ENCODE peak calls at places on chromosomes 5 and 9, in ten cellular contexts. One of them, this sample, is unnamed.

GRCh38 chr9:121738969-121739368 is 87.5 kb downstream of the DAB2IP start:
- DNase-seq in brain microvascular endothelial cell: no peak
- DNase-seq in NK-92 treated with Interleukin-12 subunit alpha and Interleukin-12 subunit beta, amount 100 ng/mL, for 24 hours: no peak
- DNase-seq in COR-L47: no peak
- DNase-seq in ovary: no peak
- DNase-seq in NCI-H69: no peak
- DNase-seq in neural crest cell: no peak
- DNase-seq in A549: no peak
- DNase-seq in breast epithelium: no peak
- DNase-seq in AG08395: no peak
- DNase-seq in this sample: no peak

GRCh38 chr5:157345485-157345884 is 79.6 kb downstream of the CYFIP2 start:
- DNase-seq in brain microvascular endothelial cell: no peak
- DNase-seq in NK-92 treated with Interleukin-12 subunit alpha and Interleukin-12 subunit beta, amount 100 ng/mL, for 24 hours: no peak
- DNase-seq in COR-L47: no peak
- DNase-seq in ovary: no peak
- DNase-seq in NCI-H69: no peak
- DNase-seq in neural crest cell: no peak
- DNase-seq in A549: no peak
- DNase-seq in breast epithelium: no peak
- DNase-seq in AG08395: no peak
- DNase-seq in this sample: peak

GRCh38 chr9:18126776-18127175 is 347.2 kb upstream of the ADAMTSL1 start:
- DNase-seq in brain microvascular endothelial cell: no peak
- DNase-seq in NK-92 treated with Interleukin-12 subunit alpha and Interleukin-12 subunit beta, amount 100 ng/mL, for 24 hours: no peak
- DNase-seq in COR-L47: no peak
- DNase-seq in ovary: no peak
- DNase-seq in NCI-H69: peak
- DNase-seq in neural crest cell: no peak
- DNase-seq in A549: no peak
- DNase-seq in breast epithelium: no peak
- DNase-seq in AG08395: no peak
- DNase-seq in this sample: no peak

GRCh38 chr5:131587541-131587940 is 47.5 kb downstream of the RAPGEF6 start:
- DNase-seq in brain microvascular endothelial cell: no peak
- DNase-seq in NK-92 treated with Interleukin-12 subunit alpha and Interleukin-12 subunit beta, amount 100 ng/mL, for 24 hours: no peak
- DNase-seq in COR-L47: no peak
- DNase-seq in ovary: no peak
- DNase-seq in NCI-H69: no peak
- DNase-seq in neural crest cell: no peak
- DNase-seq in A549: no peak
- DNase-seq in breast epithelium: no peak
- DNase-seq in AG08395: no peak
- DNase-seq in this sample: no peak

GRCh38 chr9:121301881-121302286 is 33.9 kb downstream of the GSN start:
- DNase-seq in brain microvascular endothelial cell: no peak
- DNase-seq in NK-92 treated with Interleukin-12 subunit alpha and Interleukin-12 subunit beta, amount 100 ng/mL, for 24 hours: no peak
- DNase-seq in COR-L47: no peak
- DNase-seq in ovary: no peak
- DNase-seq in NCI-H69: no peak
- DNase-seq in neural crest cell: no peak
- DNase-seq in A549: no peak
- DNase-seq in breast epithelium: peak
- DNase-seq in AG08395: no peak
- DNase-seq in this sample: no peak

GRCh38 chr5:154095819-154096380 is 57.1 kb downstream of the MFAP3 start:
- DNase-seq in brain microvascular endothelial cell: no peak
- DNase-seq in NK-92 treated with Interleukin-12 subunit alpha and Interleukin-12 subunit beta, amount 100 ng/mL, for 24 hours: no peak
- DNase-seq in COR-L47: peak
- DNase-seq in ovary: no peak
- DNase-seq in NCI-H69: peak
- DNase-seq in neural crest cell: no peak
- DNase-seq in A549: no peak
- DNase-seq in breast epithelium: no peak
- DNase-seq in AG08395: no peak
- DNase-seq in this sample: peak

GRCh38 chr5:28269978-28270377 is 1231.6 kb upstream of the CDH9 start:
- DNase-seq in brain microvascular endothelial cell: no peak
- DNase-seq in NK-92 treated with Interleukin-12 subunit alpha and Interleukin-12 subunit beta, amount 100 ng/mL, for 24 hours: no peak
- DNase-seq in COR-L47: no peak
- DNase-seq in ovary: no peak
- DNase-seq in NCI-H69: no peak
- DNase-seq in neural crest cell: no peak
- DNase-seq in A549: no peak
- DNase-seq in breast epithelium: no peak
- DNase-seq in AG08395: no peak
- DNase-seq in this sample: no peak

GRCh38 chr5:36573441-36573840 is 33.0 kb upstream of the SLC1A3 start:
- DNase-seq in brain microvascular endothelial cell: peak
- DNase-seq in NK-92 treated with Interleukin-12 subunit alpha and Interleukin-12 subunit beta, amount 100 ng/mL, for 24 hours: no peak
- DNase-seq in COR-L47: no peak
- DNase-seq in ovary: no peak
- DNase-seq in NCI-H69: no peak
- DNase-seq in neural crest cell: no peak
- DNase-seq in A549: no peak
- DNase-seq in breast epithelium: no peak
- DNase-seq in AG08395: peak
- DNase-seq in this sample: no peak

This sample was measured in head of caudate nucleus.